ENCODE peak calls at places on chromosomes 4 and X, in six cellular contexts. S, M, G, O, V and B are unnamed samples.

GRCh38 chrX:41677661-41678060 is 11.1 kb upstream of the GPR34 start:
- DNase-seq in S (no peak), M (no peak), G (no peak), O (no peak), V (no peak), B (no peak)

GRCh38 chr4:176791591-176792347 is 953 bp downstream of the VEGFC start:
- DNase-seq in S (no peak), M (no peak), G (peak; percentile 58), O (no peak), V (peak; percentile 9), B (no peak)

GRCh38 chrX:78029663-78030062 is 60.2 kb upstream of the PGAM4 start:
- DNase-seq in S (no peak), M (no peak), G (no peak), O (peak; percentile 10), V (peak; percentile 21), B (no peak)

GRCh38 chr4:100900134-100900533 is 382.3 kb upstream of the EMCN start:
- DNase-seq in S (no peak), M (no peak), G (no peak), O (no peak), V (no peak), B (no peak)

GRCh38 chr4:112185740-112186670 is 40.8 kb downstream of the FAM241A start:
- DNase-seq in S (no peak), M (no peak), G (no peak), O (no peak), V (no peak), B (no peak)

GRCh38 chrX:40107291-40108083 is 9.7 kb upstream of the BCOR start:
- DNase-seq in S (no peak), M (peak; percentile 77), G (peak; percentile 57), O (peak; percentile 20), V (peak; percentile 72), B (no peak)

GRCh38 chrX:9651737-9652136 is 113.9 kb downstream of the GPR143 start:
- DNase-seq in S (no peak), M (no peak), G (no peak), O (no peak), V (no peak), B (no peak)

GRCh38 chr4:168411318-168412150 is 68.8 kb downstream of the DDX60L start:
- DNase-seq in S (no peak), M (no peak), G (no peak), O (no peak), V (no peak), B (no peak)

GRCh38 chrX:153530411-153531145 is 13.1 kb downstream of the ATP2B3 start:
- DNase-seq in S (no peak), M (no peak), G (no peak), O (no peak), V (no peak), B (no peak)

GRCh38 chr4:162869157-162869556 is 297.5 kb downstream of the NAF1 start:
- DNase-seq in S (no peak), M (no peak), G (no peak), O (no peak), V (no peak), B (no peak)

GRCh38 chr4:40736910-40737309 is 12.8 kb upstream of the NSUN7 start:
- DNase-seq in S (no peak), M (peak; percentile 31), G (no peak), O (no peak), V (no peak), B (no peak)

GRCh38 chr4:179927473-179927872 is 2315.7 kb upstream of the TENM3 start:
- DNase-seq in S (no peak), M (no peak), G (no peak), O (no peak), V (no peak), B (no peak)

GRCh38 chr4:101102114-101102752 is 245.1 kb downstream of the PPP3CA start:
- DNase-seq in S (peak; percentile 78), M (no peak), G (no peak), O (no peak), V (peak; percentile 20), B (no peak)

GRCh38 chr4:152501846-152502536 is 33.9 kb downstream of the FBXW7 start:
- DNase-seq in S (no peak), M (no peak), G (no peak), O (no peak), V (no peak), B (no peak)

GRCh38 chr4:80173841-80174240 is 23.5 kb upstream of the PRDM8 start:
- DNase-seq in S (no peak), M (no peak), G (no peak), O (no peak), V (no peak), B (no peak)

GRCh38 chr4:82432596-82432995 is 2.2 kb downstream of the ENOPH1 start:
- DNase-seq in S (no peak), M (no peak), G (no peak), O (no peak), V (no peak), B (no peak)

GRCh38 chrX:54042609-54043010 is 1.7 kb downstream of the PHF8 start:
- DNase-seq in S (no peak), M (peak; percentile 4), G (peak; percentile 48), O (peak; percentile 8), V (peak; percentile 33), B (peak; percentile 30)

GRCh38 chr4:129218355-129218754 is 122.4 kb downstream of the C4orf33 start:
- DNase-seq in S (no peak), M (no peak), G (no peak), O (no peak), V (peak; percentile 8), B (no peak)

GRCh38 chr4:929096-929765 is 2.9 kb downstream of the GAK start:
- DNase-seq in S (peak; percentile 71), M (no peak), G (no peak), O (no peak), V (no peak), B (no peak)

DNA sequence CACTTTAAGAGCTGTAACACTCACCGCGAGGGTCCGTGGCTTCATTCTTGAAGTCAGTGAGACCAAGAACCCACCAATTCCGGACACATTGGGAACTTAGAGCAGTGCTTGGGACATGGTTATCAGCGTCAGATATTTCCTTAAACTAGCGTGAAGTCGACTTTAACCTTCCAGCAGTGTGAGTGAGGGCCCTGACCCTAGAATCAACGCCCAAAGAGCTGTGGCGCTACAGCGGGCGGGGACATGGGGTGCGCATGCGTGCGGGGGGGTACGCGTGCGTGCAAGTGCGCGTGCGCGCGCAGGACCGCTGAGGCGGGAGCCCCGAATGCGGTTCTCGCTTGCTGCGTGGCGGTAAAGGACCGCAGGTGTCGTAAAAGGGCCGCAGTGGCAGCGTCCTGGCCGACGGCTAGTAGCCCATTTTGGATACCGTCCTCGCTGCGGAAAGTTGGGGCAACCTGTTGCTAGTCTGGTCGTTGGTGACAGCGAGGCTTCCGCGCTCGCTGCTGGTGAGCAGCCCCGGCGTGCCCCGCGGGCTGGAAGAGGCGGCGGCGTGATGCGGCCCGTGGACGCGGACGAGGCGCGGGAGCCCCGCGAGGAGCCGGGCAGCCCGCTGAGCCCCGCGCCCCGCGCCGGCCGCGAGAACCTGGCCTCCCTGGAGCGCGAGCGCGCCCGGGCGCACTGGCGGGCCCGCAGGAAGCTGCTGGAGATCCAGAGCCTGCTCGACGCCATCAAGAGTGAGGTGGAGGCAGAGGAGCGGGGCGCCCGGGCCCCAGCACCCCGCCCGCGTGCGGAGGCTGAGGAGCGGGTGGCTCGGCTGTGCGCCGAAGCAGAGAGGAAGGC is 19.8 kb upstream of the S100P start:
- DNase-seq in S (peak; percentile 96), M (peak; percentile 94), G (peak; percentile 92), O (peak; percentile 93), V (peak; percentile 95), B (peak; percentile 92)
- TF ChIP-seq POLR2AphosphoS5 in S (no peak), M (peak; percentile 94), G (peak; percentile 92), O (peak; percentile 97), V (peak; percentile 87), B (peak; percentile 87)

DNA sequence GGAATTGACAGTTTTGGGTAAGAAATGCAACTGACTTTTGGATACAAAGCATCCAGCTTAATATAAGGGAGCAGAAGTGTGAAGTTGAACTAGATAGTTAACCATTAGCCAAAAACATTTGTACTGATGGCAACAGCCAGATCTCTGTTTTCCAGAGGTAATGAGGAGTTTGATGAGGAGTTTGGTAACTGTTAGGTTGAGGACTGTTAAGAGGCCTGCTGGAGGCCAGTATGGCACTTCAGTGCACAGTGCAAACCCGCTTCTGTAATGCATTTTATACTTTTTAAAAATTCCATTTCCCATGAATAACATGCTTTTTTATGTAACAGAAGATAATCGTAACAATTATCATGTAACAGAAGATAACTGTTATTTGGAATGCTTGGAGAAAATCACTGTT is 30.0 kb downstream of the CDKL5 start:
- DNase-seq in S (no peak), M (no peak), G (no peak), O (no peak), V (no peak), B (no peak)
- TF ChIP-seq POLR2AphosphoS5 in S (no peak), M (no peak), G (no peak), O (no peak), V (no peak), B (no peak)

GRCh38 chr4:105092768-105093167 is 53.9 kb upstream of the TET2 start:
- DNase-seq in S (no peak), M (no peak), G (no peak), O (no peak), V (no peak), B (no peak)

GRCh38 chr4:105093975-105094374 is 52.7 kb upstream of the TET2 start:
- DNase-seq in S (no peak), M (no peak), G (no peak), O (no peak), V (no peak), B (no peak)

GRCh38 chr4:105088110-105088879 is 58.4 kb upstream of the TET2 start:
- DNase-seq in S (no peak), M (no peak), G (no peak), O (peak; percentile 14), V (no peak), B (no peak)

DNA sequence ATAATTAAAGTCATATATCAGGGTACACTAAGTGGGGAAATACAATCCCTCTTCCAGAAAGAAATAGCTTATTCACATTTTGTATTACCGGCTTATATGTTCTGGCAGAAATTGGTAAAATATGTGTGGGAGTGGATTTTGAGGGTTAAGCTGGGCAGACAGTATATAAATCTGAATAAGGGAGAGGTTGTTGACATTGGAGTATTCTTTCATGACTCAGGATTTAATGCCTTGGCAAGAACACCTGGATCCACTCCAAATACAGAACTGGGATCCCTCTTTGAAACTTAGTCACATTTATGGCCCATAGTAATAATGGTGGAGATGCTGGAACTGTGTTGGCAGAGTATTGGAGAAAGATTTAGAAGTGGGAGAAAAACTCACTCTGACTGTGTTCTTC is 54.3 kb upstream of the TET2 start:
- DNase-seq in S (no peak), M (no peak), G (no peak), O (peak; percentile 58), V (no peak), B (no peak)
- TF ChIP-seq POLR2AphosphoS5 in S (no peak), M (no peak), G (no peak), O (peak; percentile 67), V (no peak), B (no peak)

DNA sequence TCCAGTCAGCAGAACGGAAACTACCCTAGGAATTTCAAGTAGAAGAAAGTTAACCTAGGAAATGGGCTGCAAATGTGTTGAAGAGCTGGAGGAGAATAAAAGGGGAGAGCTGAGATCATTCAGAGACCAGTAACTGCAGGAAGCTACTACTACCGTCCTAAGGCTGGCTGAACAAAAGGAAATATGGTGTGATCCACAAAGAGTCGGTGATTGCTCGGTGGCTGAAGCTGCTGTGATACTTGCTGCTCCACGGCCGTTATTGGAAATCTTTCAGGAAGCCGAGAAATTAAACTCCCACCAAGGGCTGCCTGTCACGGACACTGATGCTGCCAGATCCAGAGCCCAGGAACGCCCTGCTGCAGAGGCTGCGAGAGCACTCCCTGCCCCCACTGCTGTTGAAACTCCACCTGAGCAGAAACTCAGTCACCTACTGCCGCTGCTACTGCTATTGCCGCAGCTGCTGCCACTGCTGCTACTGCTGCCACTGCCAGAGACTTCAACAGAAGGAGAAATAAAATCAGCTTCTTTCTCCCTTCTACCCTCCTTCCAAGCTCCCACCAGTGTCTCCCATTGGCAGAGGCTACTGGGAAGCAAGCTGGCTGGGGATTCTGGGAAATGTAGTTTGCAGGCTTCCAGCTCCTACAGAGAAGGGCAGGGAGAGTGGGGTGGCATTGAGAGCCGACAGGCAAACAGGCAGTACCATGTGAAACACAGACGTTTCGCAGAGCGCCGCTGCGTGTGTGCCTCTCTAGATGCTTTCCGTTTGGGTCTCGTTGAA is 125.9 kb upstream of the ENPP6 start:
- DNase-seq in S (peak; percentile 80), M (peak; percentile 6), G (peak; percentile 69), O (peak; percentile 71), V (peak; percentile 80), B (no peak)
- TF ChIP-seq POLR2AphosphoS5 in S (no peak), M (no peak), G (peak; percentile 58), O (peak; percentile 77), V (peak; percentile 74), B (peak; percentile 63)